ENCODE peak calls at places on chromosomes 11 and 22, in four cellular contexts. D, A, C and L are unnamed samples.

GRCh38 chr22:49660794-49661781 is 166.6 kb downstream of the BRD1 start:
- DNase-seq in D (no peak), A (no peak), C (no peak), L (peak; percentile 58)

GRCh38 chr22:35170716-35171697 is 86.3 kb upstream of the HMGXB4 start:
- DNase-seq in D (no peak), A (no peak), C (no peak), L (no peak)

GRCh38 chr22:47600791-47601400 is 838.4 kb downstream of the TBC1D22A start:
- DNase-seq in D (no peak), A (no peak), C (no peak), L (no peak)

GRCh38 chr11:68345776-68346728 is 33.7 kb downstream of the LRP5 start:
- DNase-seq in D (no peak), A (no peak), C (no peak), L (peak; percentile 83)

GRCh38 chr22:36455571-36456458 is 25.6 kb downstream of the TXN2 start:
- DNase-seq in D (no peak), A (no peak), C (no peak), L (no peak)

GRCh38 chr11:65502274-65502851 is 3.5 kb downstream of the MALAT1 start:
- DNase-seq in D (peak; percentile 69), A (no peak), C (peak; percentile 61), L (no peak)

GRCh38 chr11:34050967-34051348 is 573 bp upstream of the CAPRIN1 start:
- DNase-seq in D (no peak), A (no peak), C (peak; percentile 30), L (no peak)

GRCh38 chr11:10317776-10318526 is 13.1 kb downstream of the ADM start:
- DNase-seq in D (no peak), A (no peak), C (no peak), L (no peak)

GRCh38 chr11:112225753-112226061 is 521 bp upstream of the PTS start:
- DNase-seq in D (no peak), A (no peak), C (peak; percentile 71), L (no peak)

GRCh38 chr22:27581688-27582087 is 219.9 kb downstream of the MN1 start:
- DNase-seq in D (peak; percentile 75), A (no peak), C (peak; percentile 17), L (peak; percentile 85)

GRCh38 chr11:3380706-3381570 is 2.0 kb upstream of the ZNF195 start:
- DNase-seq in D (peak; percentile 43), A (no peak), C (no peak), L (no peak)

GRCh38 chr11:20536784-20537183 is 62.6 kb upstream of the SLC6A5 start:
- DNase-seq in D (no peak), A (no peak), C (no peak), L (no peak)

GRCh38 chr22:39710380-39711117 is 140.0 kb downstream of the CACNA1I start:
- DNase-seq in D (peak; percentile 8), A (no peak), C (no peak), L (no peak)

GRCh38 chr11:112005422-112006094 is 19.6 kb upstream of the DLAT start:
- DNase-seq in D (no peak), A (no peak), C (no peak), L (no peak)

GRCh38 chr11:47184711-47185304 is 1.4 kb downstream of the PACSIN3 start:
- DNase-seq in D (peak; percentile 40), A (no peak), C (no peak), L (no peak)

GRCh38 chr11:83054001-83054400 is 17.7 kb downstream of the RAB30 start:
- DNase-seq in D (no peak), A (no peak), C (no peak), L (no peak)

GRCh38 chr22:37351268-37351667 is 69.0 kb downstream of the CYTH4 start:
- DNase-seq in D (no peak), A (no peak), C (no peak), L (no peak)

GRCh38 chr22:32106930-32107329 is 52.2 kb downstream of the C22orf42 start:
- DNase-seq in D (peak; percentile 3), A (no peak), C (no peak), L (no peak)

GRCh38 chr22:38089474-38089851 is 5.5 kb upstream of the SLC16A8 start:
- DNase-seq in D (no peak), A (no peak), C (no peak), L (peak; percentile 68)

GRCh38 chr11:103676413-103676812 is 360.0 kb upstream of the DDI1 start:
- DNase-seq in D (peak; percentile 45), A (no peak), C (no peak), L (no peak)

GRCh38 chr11:73288873-73289707 is 17.0 kb downstream of the P2RY6 start:
- DNase-seq in D (peak; percentile 64), A (peak; percentile 53), C (peak; percentile 65), L (peak; percentile 92)

GRCh38 chr11:109267293-109268095 is 154.5 kb upstream of the C11orf87 start:
- DNase-seq in D (no peak), A (no peak), C (no peak), L (no peak)

GRCh38 chr22:44402196-44403111 is 89.7 kb upstream of the SHISAL1 start:
- DNase-seq in D (no peak), A (no peak), C (no peak), L (peak; percentile 35)

GRCh38 chr22:31550871-31551370 is 54.6 kb downstream of the SFI1 start:
- DNase-seq in D (no peak), A (no peak), C (no peak), L (no peak)

GRCh38 chr11:47464479-47464878 is 15.5 kb upstream of the RAPSN start:
- DNase-seq in D (peak; percentile 13), A (no peak), C (peak; percentile 42), L (peak; percentile 37)

GRCh38 chr11:5004429-5005274 is 10.0 kb downstream of the OR51L1 start:
- DNase-seq in D (peak; percentile 57), A (peak; percentile 36), C (peak; percentile 61), L (no peak)

GRCh38 chr22:23520875-23521441 is 59.1 kb downstream of the IGLL1 start:
- DNase-seq in D (peak; percentile 33), A (no peak), C (peak; percentile 29), L (peak; percentile 86)

GRCh38 chr11:60767388-60767811 is 10.7 kb downstream of the MS4A15 start:
- DNase-seq in D (no peak), A (peak; percentile 12), C (no peak), L (no peak)

GRCh38 chr11:116193321-116194114 is 579.3 kb downstream of the BUD13 start:
- DNase-seq in D (peak; percentile 53), A (no peak), C (peak; percentile 62), L (peak; percentile 93)

GRCh38 chr11:116194156-116194904 is 578.5 kb downstream of the BUD13 start:
- DNase-seq in D (no peak), A (no peak), C (no peak), L (no peak)

GRCh38 chr11:116190861-116191260 is 581.9 kb downstream of the BUD13 start:
- DNase-seq in D (no peak), A (no peak), C (no peak), L (no peak)

GRCh38 chr11:116190206-116190605 is 582.6 kb downstream of the BUD13 start:
- DNase-seq in D (no peak), A (no peak), C (no peak), L (no peak)

GRCh38 chr11:116192509-116193206 is 580.1 kb downstream of the BUD13 start:
- DNase-seq in D (no peak), A (no peak), C (no peak), L (no peak)
- H3K9ac ChIP-seq in D (no peak overlapping the region), A (no peak overlapping the region), C (no peak overlapping the region), L (peak overlapping the region; percentile 5)

GRCh38 chr11:67302571-67303131 is 679 bp upstream of the SSH3 start:
- DNase-seq in D (peak; percentile 29), A (no peak), C (peak; percentile 10), L (peak; percentile 85)
- H3K9ac ChIP-seq in D (no peak overlapping the region), A (peak overlapping the region; percentile 90), C (peak overlapping the region; percentile 39), L (peak overlapping the region; percentile 54)

GRCh38 chr11:71971676-71972075 is 27.0 kb upstream of the IL18BP start:
- DNase-seq in D (no peak), A (no peak), C (no peak), L (no peak)

GRCh38 chr11:71977743-71978418 is 20.8 kb upstream of the IL18BP start:
- DNase-seq in D (peak; percentile 65), A (peak; percentile 15), C (peak; percentile 57), L (no peak)

GRCh38 chr11:71979582-71979981 is 19.1 kb upstream of the IL18BP start:
- DNase-seq in D (no peak), A (no peak), C (no peak), L (no peak)

GRCh38 chr11:71979094-71979493 is 19.6 kb upstream of the IL18BP start:
- DNase-seq in D (no peak), A (no peak), C (no peak), L (no peak)

DNA sequence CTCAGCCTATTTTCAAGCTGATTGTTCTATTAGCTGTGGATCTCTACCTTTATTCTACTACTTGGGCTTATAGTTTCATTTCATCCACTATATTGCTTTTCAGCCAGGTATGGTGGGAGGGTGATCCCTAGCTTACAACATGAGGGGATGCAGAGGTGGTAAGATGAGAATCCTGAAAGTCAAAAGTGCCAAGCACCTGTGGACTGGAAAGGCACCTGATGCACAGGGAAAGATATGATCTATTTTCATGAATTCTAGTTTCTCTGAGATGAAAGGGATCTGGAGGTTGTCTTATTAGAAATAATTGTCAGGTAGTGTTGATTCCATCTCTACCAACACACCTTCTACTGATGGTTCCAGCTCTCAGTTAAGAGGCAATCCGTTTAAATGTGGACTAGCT is 21.6 kb upstream of the IL18BP start:
- DNase-seq in D (no peak), A (no peak), C (no peak), L (no peak)
- H3K9ac ChIP-seq in D (no peak overlapping the region), A (no peak overlapping the region), C (no peak overlapping the region), L (no peak overlapping the region)

DNA sequence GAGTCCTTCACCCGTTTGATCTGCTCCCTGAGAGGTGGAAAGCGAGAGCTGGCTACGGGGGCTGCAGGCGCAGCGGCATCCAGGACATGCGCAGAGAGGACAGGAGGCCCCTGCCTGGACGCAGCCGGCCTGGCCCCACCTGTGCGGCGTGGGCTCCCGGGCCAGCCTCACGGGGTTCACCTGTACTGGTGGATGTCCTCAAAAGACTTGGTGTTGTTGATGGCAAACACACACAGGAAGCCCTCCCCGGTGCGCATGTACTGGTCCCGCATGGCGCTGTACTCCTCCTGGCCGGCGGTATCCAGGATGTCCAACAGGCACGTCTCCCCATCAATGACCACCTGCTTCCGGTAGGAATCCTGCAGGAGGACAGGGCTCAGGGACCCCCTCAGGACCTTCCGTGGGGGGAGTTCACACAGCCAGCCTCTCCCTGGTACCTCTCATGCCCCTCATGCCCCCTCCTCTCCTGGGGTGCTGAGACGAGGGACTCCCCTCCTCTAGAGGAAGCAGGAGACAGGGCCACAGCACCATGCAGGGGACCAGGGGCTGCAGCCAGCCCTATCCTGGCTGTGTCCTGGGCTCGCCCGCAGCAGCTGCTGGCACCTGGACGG is 1.7 kb downstream of the HRAS start:
- DNase-seq in D (no peak), A (no peak), C (no peak), L (no peak)
- H3K9ac ChIP-seq in D (no peak overlapping the region), A (peak overlapping the region; percentile 89), C (no peak overlapping the region), L (no peak overlapping the region)

GRCh38 chr11:82007536-82007935 is 726.1 kb downstream of the FAM181B start:
- DNase-seq in D (no peak), A (no peak), C (no peak), L (no peak)

GRCh38 chr11:82009133-82009532 is 724.5 kb downstream of the FAM181B start:
- DNase-seq in D (no peak), A (no peak), C (no peak), L (no peak)

GRCh38 chr11:82012276-82012675 is 721.4 kb downstream of the FAM181B start:
- DNase-seq in D (no peak), A (no peak), C (no peak), L (no peak)
- H3K9ac ChIP-seq in D (no peak overlapping the region), A (no peak overlapping the region), C (no peak overlapping the region), L (no peak overlapping the region)